ENCODE peak calls at places on chromosomes 2 and 18, in eight cellular contexts. O is epithelial cell of esophagus; Y is H54; X is 8988T; J is EL; G is astrocyte of the cerebellum; V is naive thymus-derived CD8-positive, alpha-beta T cell; F is activated T-helper 1 cell treated with anti-CD3 and anti-CD28 coated beads, Interleukin-12 subunit alpha, Interleukin-12 subunit beta, Interleukin-2, Interleukin-4 antibody, amounts not matched to agents 30 ng/mL and 10 ng/mL and 1 ng/mL, durations not matched to agents 14 hours and 24 hours and 36 hours. K is an unnamed sample.

GRCh38 chr2:112924855-112925254 is 13.9 kb downstream of the IL37 start:
- DNase-seq in O (no peak), Y (no peak), X (no peak), J (no peak), G (no peak), V (no peak), F (no peak), K (no peak)

GRCh38 chr18:74806073-74806472 is 208.4 kb downstream of the ZNF407 start:
- DNase-seq in O (peak), Y (no peak), X (no peak), J (no peak), G (no peak), V (no peak), F (no peak), K (no peak)

GRCh38 chr2:136347976-136348375 is 230.0 kb upstream of the CXCR4 start:
- DNase-seq in O (no peak), Y (no peak), X (no peak), J (no peak), G (no peak), V (peak), F (no peak), K (no peak)

GRCh38 chr18:35087726-35088125 is 46.5 kb downstream of the MAPRE2 start:
- DNase-seq in O (no peak), Y (no peak), X (no peak), J (no peak), G (no peak), V (no peak), F (no peak), K (no peak)

GRCh38 chr2:85545780-85546240 is 6.8 kb downstream of the MAT2A start:
- DNase-seq in O (no peak), Y (no peak), X (no peak), J (peak), G (no peak), V (no peak), F (no peak), K (no peak)

GRCh38 chr2:95333888-95334338 is 36.8 kb downstream of the KCNIP3 start:
- DNase-seq in O (peak), Y (peak), X (no peak), J (peak), G (no peak), V (no peak), F (no peak), K (no peak)

GRCh38 chr2:37523861-37524362 is 147.5 kb downstream of the CDC42EP3 start:
- DNase-seq in O (peak), Y (no peak), X (no peak), J (peak), G (peak), V (no peak), F (no peak), K (no peak)

GRCh38 chr2:102753563-102754159 is 8.2 kb upstream of the TMEM182 start:
- DNase-seq in O (peak), Y (no peak), X (no peak), J (peak), G (peak), V (peak), F (no peak), K (peak)

GRCh38 chr2:54455584-54456525 is at the start of gene SPTBN1:
- DNase-seq in O (peak), Y (peak), X (peak), J (peak), G (peak), V (peak), F (no peak), K (no peak)

GRCh38 chr2:75605770-75606535 is 40.6 kb upstream of the MRPL19 start:
- DNase-seq in O (peak), Y (peak), X (no peak), J (peak), G (peak), V (no peak), F (no peak), K (no peak)

GRCh38 chr18:74609535-74609934 is 11.9 kb downstream of the ZNF407 start:
- DNase-seq in O (peak), Y (no peak), X (no peak), J (peak), G (no peak), V (no peak), F (no peak), K (no peak)

GRCh38 chr18:79393626-79394401 is 1.9 kb upstream of the NFATC1 start:
- DNase-seq in O (peak), Y (peak), X (peak), J (peak), G (peak), V (peak), F (peak), K (peak)

GRCh38 chr2:129798301-129798581 is 181.2 kb upstream of the RAB6C start:
- DNase-seq in O (no peak), Y (no peak), X (no peak), J (no peak), G (no peak), V (no peak), F (no peak), K (no peak)

GRCh38 chr2:237967463-237967871 is 653 bp downstream of the UBE2F start:
- DNase-seq in O (peak), Y (peak), X (peak), J (peak), G (no peak), V (peak), F (no peak), K (peak)

GRCh38 chr2:25374827-25375226 is 33.1 kb upstream of the DNMT3A start:
- DNase-seq in O (no peak), Y (no peak), X (no peak), J (no peak), G (no peak), V (no peak), F (no peak), K (no peak)

GRCh38 chr18:77127769-77128671 is 4.6 kb downstream of the MBP start:
- DNase-seq in O (peak), Y (no peak), X (no peak), J (peak), G (peak), V (peak), F (no peak), K (peak)

GRCh38 chr2:189161894-189162293 is 17.7 kb downstream of the COL5A2 start:
- DNase-seq in O (no peak), Y (no peak), X (no peak), J (no peak), G (no peak), V (no peak), F (no peak), K (no peak)

GRCh38 chr2:2333076-2333475 is 2.0 kb upstream of the MYT1L start:
- DNase-seq in O (no peak), Y (no peak), X (no peak), J (no peak), G (no peak), V (no peak), F (no peak), K (no peak)

GRCh38 chr2:67919490-67919889 is 143.3 kb downstream of the C1D start:
- DNase-seq in O (no peak), Y (no peak), X (no peak), J (no peak), G (no peak), V (no peak), F (no peak), K (no peak)

GRCh38 chr2:207219716-207220414 is 54.1 kb upstream of the KLF7 start:
- DNase-seq in O (peak), Y (peak), X (no peak), J (peak), G (peak), V (no peak), F (no peak), K (no peak)

GRCh38 chr2:186919272-186919671 is 70.3 kb upstream of the ZSWIM2 start:
- DNase-seq in O (peak), Y (peak), X (no peak), J (peak), G (peak), V (no peak), F (no peak), K (no peak)

GRCh38 chr18:55300469-55301195 is 287.4 kb downstream of the TCF4 start:
- DNase-seq in O (no peak), Y (no peak), X (no peak), J (peak), G (no peak), V (no peak), F (no peak), K (no peak)

GRCh38 chr18:76602169-76602568 is 107.1 kb upstream of the ZNF516 start:
- DNase-seq in O (no peak), Y (no peak), X (no peak), J (no peak), G (no peak), V (no peak), F (no peak), K (no peak)

GRCh38 chr2:189819297-189819704 is 35.1 kb downstream of the PMS1 start:
- DNase-seq in O (peak), Y (no peak), X (no peak), J (peak), G (peak), V (no peak), F (no peak), K (no peak)

GRCh38 chr18:24118750-24119577 is 19.9 kb upstream of the CABYR start:
- DNase-seq in O (peak), Y (peak), X (peak), J (peak), G (peak), V (peak), F (peak), K (peak)

GRCh38 chr2:20573611-20574422 is 77.1 kb downstream of the HS1BP3 start:
- DNase-seq in O (no peak), Y (no peak), X (no peak), J (no peak), G (peak), V (no peak), F (no peak), K (no peak)

GRCh38 chr18:71831039-71831438 is 713.1 kb downstream of the CBLN2 start:
- DNase-seq in O (peak), Y (no peak), X (no peak), J (no peak), G (peak), V (no peak), F (no peak), K (no peak)

GRCh38 chr2:214810670-214811069 is 1.2 kb upstream of the BARD1 start:
- DNase-seq in O (peak), Y (no peak), X (no peak), J (peak), G (no peak), V (peak), F (no peak), K (no peak)

GRCh38 chr2:216578325-216578724 is 54.9 kb upstream of the IGFBP2 start:
- DNase-seq in O (no peak), Y (no peak), X (no peak), J (peak), G (no peak), V (no peak), F (no peak), K (no peak)

GRCh38 chr2:167404896-167405295 is 516.6 kb downstream of the XIRP2 start:
- DNase-seq in O (peak), Y (no peak), X (no peak), J (peak), G (peak), V (no peak), F (no peak), K (no peak)

GRCh38 chr2:120578576-120579352 is 156.9 kb upstream of the GLI2 start:
- DNase-seq in O (no peak), Y (no peak), X (no peak), J (no peak), G (no peak), V (no peak), F (no peak), K (no peak)

GRCh38 chr2:126756125-126756524 is 100.2 kb downstream of the GYPC start:
- DNase-seq in O (no peak), Y (no peak), X (no peak), J (no peak), G (no peak), V (no peak), F (no peak), K (no peak)

GRCh38 chr2:174546519-174547506 is 50.8 kb downstream of the WIPF1 start:
- DNase-seq in O (peak), Y (peak), X (peak), J (peak), G (peak), V (peak), F (peak), K (no peak)

GRCh38 chr18:79019876-79020275 is 40.3 kb downstream of the SALL3 start:
- DNase-seq in O (no peak), Y (no peak), X (no peak), J (no peak), G (no peak), V (no peak), F (no peak), K (no peak)